ENCODE peak calls at places on chromosome 12, in ten cellular contexts. M is GM23338, E is IMR-90, X is heart left ventricle, Z is astrocyte, T is mesendoderm, B is right atrium auricular region, S is PC-9, V is stomach, Y is pancreas. O is an unnamed sample. For H3K4me1, the result is how much of the 10 kb centered on the place peaks cover.

GRCh38 chr12:95336387-95337067 is 118.9 kb downstream of the VEZT start:
- DNase-seq in E (peak), B (peak), T (peak), Y (peak), M (peak), V (peak), X (peak), S (peak), Z (peak), O (no peak)

GRCh38 chr12:53764630-53765029 is 12.9 kb upstream of the CISTR start:
- DNase-seq in E (no peak), T (no peak), B (no peak), V (no peak), Z (no peak), S (no peak), M (no peak), X (no peak), Y (no peak), O (no peak)

GRCh38 chr12:120798696-120799095 is 73.1 kb downstream of the ACADS start:
- DNase-seq in M (no peak), T (no peak), V (no peak), Z (no peak), Y (no peak), E (no peak), S (no peak), B (no peak), X (no peak), O (no peak)

GRCh38 chr12:114408415-114408814 is 2.5 kb upstream of the TBX5 start:
- DNase-seq in S (no peak), Y (no peak), E (no peak), M (no peak), Z (no peak), B (no peak), X (peak), T (peak), V (no peak), O (no peak)

GRCh38 chr12:48980953-48981756 is 3.0 kb downstream of the WNT1 start:
- DNase-seq in M (peak), T (peak), V (no peak), X (peak), S (no peak), Z (no peak), Y (peak), B (no peak), E (peak), O (peak)

GRCh38 chr12:98354520-98354919 is 160.9 kb upstream of the TMPO start:
- DNase-seq in S (no peak), Y (no peak), V (no peak), B (no peak), X (no peak), E (no peak), M (no peak), T (no peak), Z (peak), O (no peak)

GRCh38 chr12:130508847-130509246 is 171.2 kb downstream of the PIWIL1 start:
- DNase-seq in Z (no peak), B (no peak), X (no peak), Y (no peak), V (no peak), S (no peak), M (no peak), T (no peak), E (no peak), O (no peak)

GRCh38 chr12:43100231-43100630 is 451.8 kb downstream of the ADAMTS20 start:
- DNase-seq in Z (no peak), Y (no peak), E (no peak), V (no peak), B (no peak), S (no peak), X (no peak), M (no peak), T (no peak), O (no peak)

GRCh38 chr12:108566452-108566851 is 4.1 kb downstream of the ISCU start:
- DNase-seq in Y (no peak), E (no peak), Z (no peak), M (no peak), S (no peak), T (no peak), V (no peak), B (no peak), X (no peak), O (no peak)

GRCh38 chr12:96402061-96402460 is 1.8 kb upstream of the CDK17 start:
- DNase-seq in V (no peak), X (no peak), E (no peak), T (peak), M (peak), S (no peak), Y (no peak), B (no peak), Z (no peak), O (no peak)

GRCh38 chr12:50110762-50111416 is 1.1 kb upstream of the COX14 start:
- DNase-seq in M (peak), E (peak), X (peak), Z (no peak), B (peak), S (peak), Y (no peak), V (peak), T (peak), O (no peak)

GRCh38 chr12:75759196-75759595 is 247.8 kb upstream of the KRR1 start:
- DNase-seq in S (no peak), V (no peak), M (no peak), X (no peak), E (no peak), B (no peak), Y (no peak), T (no peak), Z (no peak), O (no peak)

GRCh38 chr12:51884676-51885229 is 3.1 kb upstream of the ANKRD33 start:
- DNase-seq in B (no peak), T (peak), X (no peak), Z (no peak), S (no peak), Y (no peak), V (no peak), M (no peak), E (peak), O (no peak)

GRCh38 chr12:19031032-19031431 is 98.5 kb upstream of the PLEKHA5 start:
- DNase-seq in T (peak), M (no peak), X (no peak), Y (no peak), B (no peak), Z (peak), S (peak), E (peak), V (no peak), O (no peak)

GRCh38 chr12:12902036-12902435 is 10.7 kb downstream of the GPRC5A start:
- DNase-seq in M (no peak), T (no peak), S (no peak), Y (no peak), Z (peak), E (peak), X (no peak), V (no peak), B (no peak), O (no peak)

GRCh38 chr12:101243616-101244015 is 33.6 kb upstream of the SLC5A8 start:
- DNase-seq in X (no peak), M (no peak), B (no peak), T (no peak), E (no peak), S (no peak), V (no peak), Y (no peak), Z (no peak), O (no peak)

GRCh38 chr12:12996235-12996634 is 3.8 kb downstream of the HEBP1 start:
- DNase-seq in V (no peak), T (no peak), Z (no peak), B (no peak), Y (no peak), S (no peak), M (no peak), E (no peak), X (no peak), O (no peak)

GRCh38 chr12:105083551-105084105 is 630 bp downstream of the ALDH1L2 start:
- DNase-seq in T (no peak), S (no peak), E (peak), Z (peak), Y (peak), V (peak), X (peak), B (peak), M (peak), O (no peak)

GRCh38 chr12:77609016-77609415 is 221.7 kb upstream of the NAV3 start:
- DNase-seq in Y (no peak), X (no peak), Z (no peak), E (no peak), M (no peak), V (no peak), T (no peak), B (no peak), S (no peak), O (no peak)

GRCh38 chr12:92735131-92735721 is 32.4 kb downstream of the PLEKHG7 start:
- DNase-seq in T (peak), E (peak), Y (no peak), V (no peak), X (no peak), S (peak), B (no peak), Z (peak), M (peak), O (no peak)

GRCh38 chr12:109725321-109726105 is 11.9 kb downstream of the FAM222A start:
- DNase-seq in Y (peak), V (no peak), M (no peak), E (no peak), T (no peak), Z (no peak), B (no peak), X (peak), S (no peak), O (no peak)

GRCh38 chr12:99746538-99746937 is 99.0 kb downstream of the GARIN6 start:
- DNase-seq in E (no peak), M (peak), T (peak), X (no peak), Z (no peak), S (no peak), B (no peak), Y (no peak), V (no peak), O (no peak)

GRCh38 chr12:45490232-45490881 is 239.1 kb upstream of the ARID2 start:
- DNase-seq in S (no peak), Y (no peak), T (no peak), X (no peak), Z (no peak), V (no peak), M (no peak), E (no peak), B (no peak), O (no peak)

GRCh38 chr12:27013606-27014084 is 539 bp downstream of the TM7SF3 start:
- DNase-seq in T (no peak), S (no peak), Z (peak), E (peak), B (no peak), M (peak), X (peak), V (no peak), Y (no peak), O (no peak)

GRCh38 chr12:79685068-79685467 is 5.7 kb downstream of the PAWR start:
- DNase-seq in T (no peak), S (no peak), X (no peak), M (no peak), V (no peak), B (no peak), Y (no peak), Z (peak), E (peak), O (no peak)

GRCh38 chr12:77231548-77231947 is 166.2 kb upstream of the E2F7 start:
- DNase-seq in X (peak), V (peak), Z (peak), Y (no peak), E (peak), S (peak), M (no peak), T (no peak), B (peak), O (no peak)

GRCh38 chr12:64080319-64081008 is 141.6 kb downstream of the KICS2 start:
- DNase-seq in Y (no peak), E (peak), Z (no peak), T (peak), M (peak), V (peak), B (no peak), X (no peak), S (peak), O (no peak)

GRCh38 chr12:56983386-56983785 is 23.0 kb downstream of the ZBTB39 start:
- DNase-seq in M (no peak), S (no peak), Y (no peak), V (no peak), E (no peak), T (no peak), Z (no peak), X (no peak), B (no peak), O (no peak)

GRCh38 chr12:116259800-116260589 is 17.5 kb downstream of the MED13L start:
- DNase-seq in V (no peak), M (no peak), Y (no peak), X (no peak), S (no peak), B (no peak), E (no peak), Z (no peak), T (no peak), O (no peak)

GRCh38 chr12:20097561-20097960 is 270.8 kb upstream of the PDE3A start:
- DNase-seq in S (no peak), T (no peak), M (no peak), Y (no peak), B (no peak), X (no peak), Z (peak), E (peak), V (no peak), O (no peak)

GRCh38 chr12:646303-647038 is 16.8 kb downstream of the NINJ2 start:
- DNase-seq in S (no peak), Y (no peak), V (peak), E (no peak), X (peak), T (no peak), B (peak), M (no peak), Z (no peak), O (no peak)

GRCh38 chr12:30013051-30013450 is 229.3 kb upstream of the TMTC1 start:
- DNase-seq in Y (no peak), V (no peak), X (no peak), Z (no peak), B (no peak), S (no peak), M (peak), E (no peak), T (peak), O (no peak)

GRCh38 chr12:132028111-132028510 is 78.4 kb downstream of the EP400 start:
- DNase-seq in T (no peak), V (no peak), B (no peak), E (no peak), Y (no peak), M (no peak), S (no peak), X (no peak), Z (no peak), O (no peak)

GRCh38 chr12:114701104-114701414 is 17.1 kb upstream of the TBX3 start:
- DNase-seq in B (no peak), M (no peak), Y (no peak), T (peak), Z (no peak), X (no peak), E (no peak), S (no peak), V (no peak), O (no peak)

GRCh38 chr12:60225216-60226000 is 629.6 kb downstream of the SLC16A7 start:
- DNase-seq in T (no peak), E (no peak), M (no peak), X (no peak), V (no peak), S (no peak), Y (no peak), Z (no peak), B (no peak), O (no peak)

GRCh38 chr12:9756174-9756573 is 4.5 kb downstream of the CD69 start:
- DNase-seq in Y (no peak), M (no peak), Z (no peak), X (no peak), S (no peak), T (no peak), E (no peak), V (no peak), B (no peak), O (no peak)
- H3K4me3 ChIP-seq in Y (no peak), M (no peak), Z (no peak), X (no peak), S (no peak), T (no peak), E (no peak), V (no peak), B (no peak), O (peak)

DNA sequence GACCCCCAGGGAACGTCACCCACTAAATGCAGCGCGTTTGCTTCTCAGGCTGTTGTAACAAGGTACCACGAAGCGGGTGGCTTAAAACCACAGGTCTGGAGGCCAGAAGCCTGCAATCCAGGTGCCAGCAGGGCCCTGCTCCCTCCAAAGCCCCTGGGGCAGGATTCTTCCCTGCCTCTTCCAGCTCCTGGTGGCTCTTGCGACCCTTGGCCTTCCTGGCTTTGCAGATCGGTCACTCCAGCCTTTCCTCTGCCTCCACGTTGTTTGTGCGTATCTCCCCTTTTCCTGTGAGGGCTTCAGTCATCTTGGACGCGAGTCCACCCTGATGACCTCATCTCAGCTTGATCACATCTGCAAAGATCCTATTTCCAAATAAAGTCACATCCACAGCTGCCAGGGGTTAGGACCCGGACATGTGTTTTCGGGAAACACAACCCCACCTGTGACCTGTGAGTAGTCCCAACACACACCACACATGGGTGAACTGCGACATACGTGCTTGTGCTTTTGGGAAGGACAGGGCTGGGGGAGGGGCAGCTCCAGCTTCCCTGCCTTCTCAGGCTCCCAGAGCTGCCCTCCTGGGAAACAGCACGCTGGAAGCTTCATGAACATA is 114.5 kb upstream of the NCOR2 start:
- DNase-seq in B (peak), X (peak), Z (peak), S (no peak), T (peak), M (no peak), E (peak), Y (no peak), V (no peak), O (no peak)
- H3K4me1 ChIP-seq in B (half or more), X (under half), Z (half or more), S (half or more), T (under half), M (under half), E (under half), Y (under half), V (half or more), O (under half)

GRCh38 chr12:128856035-128856790 is 2.9 kb downstream of the GLT1D1 start:
- DNase-seq in V (no peak), Z (no peak), T (peak), E (no peak), S (no peak), Y (no peak), B (no peak), M (no peak), X (no peak), O (no peak)

GRCh38 chr12:128850400-128850799 is 2.9 kb upstream of the GLT1D1 start:
- DNase-seq in V (no peak), M (no peak), B (no peak), E (no peak), T (peak), X (no peak), S (no peak), Y (no peak), Z (no peak), O (no peak)

GRCh38 chr12:128852885-128853284 is 393 bp upstream of the GLT1D1 start:
- DNase-seq in S (no peak), E (no peak), B (no peak), T (no peak), X (no peak), V (no peak), M (no peak), Y (peak), Z (no peak), O (no peak)

GRCh38 chr12:128852026-128852725 is 1.1 kb upstream of the GLT1D1 start:
- DNase-seq in V (no peak), B (no peak), Z (no peak), M (no peak), E (no peak), X (no peak), T (no peak), S (no peak), Y (no peak), O (no peak)

GRCh38 chr12:128853321-128854197 is at the start of gene GLT1D1:
- DNase-seq in Z (no peak), E (no peak), Y (peak), M (peak), X (no peak), T (peak), V (no peak), B (no peak), S (no peak), O (no peak)
- H3K27ac ChIP-seq in Z (no peak), E (no peak), Y (peak), M (no peak), X (no peak), T (peak), V (no peak), B (no peak), S (no peak), O (no peak)

GRCh38 chr12:66453111-66453510 is 150.8 kb downstream of the HELB start:
- DNase-seq in T (no peak), Y (no peak), E (no peak), S (no peak), X (no peak), V (no peak), Z (no peak), B (no peak), M (no peak), O (no peak)
- H3K4me3 ChIP-seq in T (no peak), Y (no peak), E (no peak), S (no peak), X (no peak), V (no peak), Z (no peak), B (no peak), M (no peak), O (no peak)

O was measured in effector memory CD4-positive, alpha-beta T cell.